ENCODE peak calls at places on chromosomes 3 and 15, in ten cellular contexts. S is MM.1S, U is lower lobe of right lung, Z is tibial artery, H is hepatocyte, Q is IMR-90, X is trophoblast cell, L is psoas muscle, J is stomach, M is left ventricle myocardium inferior. R is an unnamed sample. For H3K4me1, the result is how much of the 10 kb centered on the place peaks cover.

GRCh38 chr15:77696006-77696631 is 63.4 kb upstream of the LINGO1 start:
- DNase-seq in Z (no peak), X (no peak), J (no peak), S (no peak), L (peak), H (no peak), Q (no peak), U (no peak), M (no peak), R (no peak)

GRCh38 chr3:9903238-9903624 is 583 bp downstream of the IL17RE start:
- DNase-seq in H (no peak), X (no peak), S (no peak), L (no peak), Z (no peak), J (no peak), Q (peak), M (no peak), U (no peak), R (no peak)

GRCh38 chr15:84668221-84668982 is 10.4 kb upstream of the NMB start:
- DNase-seq in S (no peak), H (no peak), L (no peak), X (no peak), Z (no peak), M (no peak), U (no peak), J (no peak), Q (no peak), R (no peak)

GRCh38 chr15:73923488-73924164 is 2.6 kb upstream of the LOXL1 start:
- DNase-seq in J (no peak), Q (no peak), M (peak), H (no peak), L (peak), S (no peak), Z (no peak), X (no peak), U (peak), R (no peak)

GRCh38 chr3:133367956-133368355 is 31.9 kb upstream of the BFSP2 start:
- DNase-seq in U (no peak), M (no peak), J (no peak), S (no peak), Z (no peak), X (no peak), Q (no peak), L (no peak), H (no peak), R (no peak)

GRCh38 chr3:147414369-147415135 is 5.4 kb downstream of the ZIC1 start:
- DNase-seq in S (no peak), H (no peak), J (no peak), X (no peak), M (no peak), L (no peak), Q (no peak), U (no peak), Z (no peak), R (no peak)

GRCh38 chr3:197533396-197534347 is 22.1 kb downstream of the BDH1 start:
- DNase-seq in L (no peak), M (no peak), S (no peak), Z (no peak), H (no peak), X (no peak), J (no peak), Q (no peak), U (no peak), R (no peak)

GRCh38 chr3:3662610-3663009 is 136.6 kb upstream of the LRRN1 start:
- DNase-seq in Z (no peak), U (no peak), S (no peak), J (no peak), H (no peak), L (no peak), M (no peak), Q (no peak), X (no peak), R (no peak)

DNA sequence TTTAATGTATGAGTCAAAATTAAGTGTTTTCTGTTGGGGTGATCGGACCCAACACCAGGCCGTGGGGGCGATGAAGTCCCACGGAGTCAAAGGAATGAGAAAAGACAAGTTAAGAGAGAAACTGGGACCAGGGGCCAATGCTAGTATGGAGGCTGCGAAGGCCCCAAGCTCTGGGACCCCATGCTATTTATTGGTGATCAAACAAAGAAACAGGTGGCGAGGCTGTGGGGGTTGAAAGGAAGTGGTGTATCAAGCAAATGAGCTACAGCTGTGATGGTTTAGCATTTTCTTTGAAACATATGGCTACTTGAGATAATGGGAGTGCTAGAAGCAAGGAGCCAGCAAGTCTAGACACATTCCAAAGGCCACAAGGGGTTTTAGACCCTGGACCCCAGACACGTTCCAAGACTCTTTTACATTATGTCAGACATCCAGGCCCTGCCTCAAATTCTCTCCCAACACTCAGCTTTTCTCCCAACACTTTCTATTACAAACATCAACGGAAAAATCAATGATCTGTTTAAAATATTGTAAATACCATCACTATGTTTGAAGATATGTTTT is 56.0 kb upstream of the SNRPN start:
- DNase-seq in M (no peak), L (no peak), Z (no peak), U (no peak), J (no peak), H (no peak), X (no peak), Q (no peak), S (no peak), R (no peak)
- H3K4me1 ChIP-seq in M (under half), L (under half), Z (under half), U (under half), J (under half), H (under half), X (under half), Q (under half), S (under half), R (under half)

GRCh38 chr3:99866167-99866810 is 48.6 kb downstream of the CMSS1 start:
- DNase-seq in Q (peak), Z (no peak), U (no peak), X (no peak), J (no peak), L (no peak), H (no peak), M (no peak), S (no peak), R (no peak)

GRCh38 chr3:99869621-99870020 is 52.0 kb downstream of the CMSS1 start:
- DNase-seq in J (no peak), X (no peak), L (no peak), U (no peak), Z (no peak), Q (no peak), M (no peak), H (no peak), S (no peak), R (no peak)

GRCh38 chr3:99870712-99871111 is 53.0 kb downstream of the CMSS1 start:
- DNase-seq in X (no peak), S (no peak), U (no peak), J (no peak), H (no peak), L (no peak), Z (no peak), Q (no peak), M (no peak), R (no peak)

GRCh38 chr3:99867594-99868437 is 50.2 kb downstream of the CMSS1 start:
- DNase-seq in J (no peak), X (no peak), S (no peak), L (no peak), Q (no peak), U (no peak), H (no peak), Z (no peak), M (no peak), R (no peak)

GRCh38 chr3:99868438-99868723 is 50.7 kb downstream of the CMSS1 start:
- DNase-seq in X (no peak), S (no peak), J (no peak), Z (peak), Q (peak), H (peak), U (no peak), M (no peak), L (no peak), R (no peak)
- H3K4me1 ChIP-seq in X (under half), S (under half), J (half or more), Z (under half), Q (under half), H (half or more), U (under half), M (half or more), L (half or more), R (half or more)

DNA sequence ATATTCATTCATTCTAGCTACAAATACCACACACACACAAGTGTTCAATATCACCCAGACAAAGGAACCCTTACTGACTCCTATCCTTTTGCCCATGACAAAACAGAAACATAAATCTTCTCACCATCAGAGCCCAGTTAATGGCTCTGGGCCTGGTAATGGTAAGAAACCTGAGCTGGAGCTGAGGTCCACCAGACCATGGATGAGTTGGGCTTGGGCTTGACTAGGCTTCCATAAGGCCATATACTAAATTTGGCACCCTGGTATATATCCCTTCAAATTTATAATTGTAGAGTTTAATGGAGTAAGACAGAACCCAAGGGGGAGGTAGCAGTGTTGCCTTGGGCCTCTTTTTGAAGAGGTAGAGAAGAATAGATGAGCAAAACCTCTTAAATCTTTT is 29.4 kb downstream of the GPR176 start:
- DNase-seq in M (no peak), L (no peak), U (no peak), X (no peak), H (no peak), J (no peak), S (no peak), Z (no peak), Q (no peak), R (no peak)
- H3K4me1 ChIP-seq in M (under half), L (under half), U (under half), X (under half), H (under half), J (under half), S (under half), Z (under half), Q (under half), R (under half)

GRCh38 chr15:60589253-60589652 is 110.3 kb upstream of the ICE2 start:
- DNase-seq in Z (no peak), J (no peak), U (no peak), M (no peak), S (no peak), H (no peak), X (no peak), L (no peak), Q (no peak), R (no peak)
- H3K4me1 ChIP-seq in Z (under half), J (under half), U (under half), M (half or more), S (under half), H (under half), X (under half), L (half or more), Q (under half), R (under half)

GRCh38 chr15:76196286-76196948 is 114.9 kb downstream of the ETFA start:
- DNase-seq in J (peak), L (peak), U (peak), H (peak), M (peak), S (no peak), X (no peak), Z (peak), Q (peak), R (peak)
- H3K4me1 ChIP-seq in J (half or more), L (half or more), U (under half), H (under half), M (under half), S (under half), X (under half), Z (under half), Q (under half), R (under half)

R was measured in heart left ventricle.